ENCODE peak calls at places on chromosome 3, in nine cellular contexts. D is colonic mucosa, M is thyroid gland, W is hepatocyte, N is H9, U is astrocyte, V is sigmoid colon, Q is K562, O is body of pancreas. S is an unnamed sample.

GRCh38 chr3:66138336-66139234 is 82.2 kb upstream of the SLC25A26 start:
- DNase-seq in N (peak; percentile 79), Q (peak; percentile 6), M (peak; percentile 69), U (peak; percentile 48), D (peak; percentile 53), O (peak; percentile 65), W (peak; percentile 82), V (peak; percentile 69), S (no peak)

GRCh38 chr3:72147600-72147999 is 362.7 kb upstream of the PROK2 start:
- DNase-seq in V (no peak), M (no peak), N (no peak), Q (no peak), D (no peak), O (no peak), W (no peak), U (no peak), S (no peak)

GRCh38 chr3:55595420-55595819 is 108.3 kb upstream of the WNT5A start:
- DNase-seq in D (no peak), N (no peak), Q (no peak), W (peak; percentile 25), O (no peak), U (no peak), V (no peak), M (no peak), S (no peak)

GRCh38 chr3:159987291-159987711 is 1.3 kb upstream of the IL12A start:
- DNase-seq in V (no peak), N (no peak), M (no peak), W (no peak), D (no peak), U (peak; percentile 52), O (no peak), Q (no peak), S (no peak)

GRCh38 chr3:185940951-185941350 is 3.1 kb upstream of the TRA2B start:
- DNase-seq in M (no peak), N (no peak), V (no peak), U (no peak), Q (no peak), O (no peak), W (no peak), D (no peak), S (no peak)

GRCh38 chr3:68458646-68459045 is 473.7 kb downstream of the TAFA4 start:
- DNase-seq in Q (no peak), W (no peak), N (no peak), O (no peak), M (no peak), V (no peak), D (no peak), U (no peak), S (no peak)

GRCh38 chr3:99846472-99846871 is 28.8 kb downstream of the CMSS1 start:
- DNase-seq in W (no peak), D (no peak), O (peak; percentile 20), Q (no peak), N (no peak), U (peak; percentile 70), V (peak; percentile 79), M (no peak), S (no peak)

GRCh38 chr3:88321696-88322095 is 171.9 kb downstream of the C3orf38 start:
- DNase-seq in U (peak; percentile 5), Q (no peak), D (no peak), N (no peak), W (no peak), V (no peak), O (no peak), M (no peak), S (no peak)

GRCh38 chr3:111956995-111957736 is 21.7 kb upstream of the ABHD10 start:
- DNase-seq in W (no peak), V (no peak), Q (no peak), U (no peak), O (no peak), M (no peak), D (no peak), N (peak; percentile 32), S (no peak)

GRCh38 chr3:124759666-124760401 is 29.6 kb downstream of the UMPS start:
- DNase-seq in O (no peak), Q (no peak), W (peak; percentile 4), M (no peak), V (no peak), U (no peak), D (no peak), N (no peak), S (no peak)

GRCh38 chr3:72273615-72274014 is 488.7 kb upstream of the PROK2 start:
- DNase-seq in U (peak; percentile 96), Q (no peak), N (peak; percentile 60), M (no peak), W (peak; percentile 71), D (no peak), V (no peak), O (no peak), S (no peak)

GRCh38 chr3:177554900-177555759 is 357.8 kb upstream of the TBL1XR1 start:
- DNase-seq in V (no peak), D (peak; percentile 34), W (no peak), N (no peak), O (peak; percentile 20), U (peak; percentile 87), M (peak; percentile 56), Q (no peak), S (no peak)

GRCh38 chr3:8239718-8240698 is 261.6 kb upstream of the LMCD1 start:
- DNase-seq in W (peak; percentile 74), N (peak; percentile 32), O (peak; percentile 20), D (peak; percentile 25), U (peak; percentile 26), V (no peak), Q (peak; percentile 55), M (no peak), S (no peak)

GRCh38 chr3:129890125-129890524 is 3.4 kb downstream of the TMCC1 start:
- DNase-seq in N (no peak), D (peak; percentile 36), O (peak; percentile 44), Q (no peak), V (no peak), W (no peak), M (no peak), U (no peak), S (no peak)

GRCh38 chr3:190252080-190252479 is 70.2 kb downstream of the CLDN1 start:
- DNase-seq in O (no peak), Q (no peak), M (no peak), N (no peak), U (peak; percentile 17), W (peak; percentile 47), V (no peak), D (no peak), S (no peak)

GRCh38 chr3:50486219-50486888 is 17.1 kb downstream of the CACNA2D2 start:
- DNase-seq in W (no peak), V (no peak), Q (no peak), U (peak; percentile 9), M (no peak), O (no peak), N (no peak), D (no peak), S (no peak)

GRCh38 chr3:194117114-194117845 is 18.7 kb upstream of the HES1 start:
- DNase-seq in M (peak; percentile 69), Q (no peak), W (peak; percentile 54), V (no peak), D (peak; percentile 90), N (no peak), U (no peak), O (peak; percentile 84), S (no peak)

DNA sequence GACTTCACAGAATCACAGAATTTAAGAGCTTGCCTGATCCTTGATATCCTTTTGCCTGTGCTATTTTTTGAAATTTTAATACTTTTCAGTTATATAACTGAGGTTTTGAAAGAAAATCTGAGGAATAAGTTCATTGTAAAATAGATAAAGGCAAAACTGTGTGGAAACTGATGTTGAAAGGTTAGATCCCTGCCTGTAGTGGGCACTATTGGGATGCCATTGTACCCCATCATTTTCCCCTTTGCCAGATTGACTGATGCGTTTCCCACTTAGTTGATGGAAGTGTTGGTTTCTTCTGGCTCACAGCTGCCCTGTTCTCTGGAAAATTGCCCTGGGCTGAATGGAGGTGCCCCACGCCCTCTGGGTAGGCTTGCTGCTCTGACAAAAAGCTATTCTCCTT is 387.9 kb downstream of the RBMS3 start:
- DNase-seq in D (no peak), U (no peak), W (no peak), V (no peak), O (no peak), M (no peak), N (no peak), Q (no peak), S (no peak)
- TF ChIP-seq CTCF in D (no peak), U (no peak), W (no peak), V (no peak), O (no peak), M (no peak), N (peak; percentile 57), Q (no peak), S (no peak)

GRCh38 chr3:37694236-37694635 is 167.4 kb upstream of the CTDSPL start:
- DNase-seq in D (no peak), M (no peak), U (no peak), V (no peak), W (peak; percentile 40), N (peak; percentile 40), Q (no peak), O (no peak), S (no peak)
- H3K27me3 ChIP-seq in D (no peaks in the 10 kb centered on the region), M (no peaks in the 10 kb centered on the region), U (peaks cover 15% of the 10 kb centered on the region), V (no peaks in the 10 kb centered on the region), W (peaks cover 3% of the 10 kb centered on the region), N (no peaks in the 10 kb centered on the region), Q (peaks cover 26% of the 10 kb centered on the region), O (no peaks in the 10 kb centered on the region), S (no peaks in the 10 kb centered on the region)

DNA sequence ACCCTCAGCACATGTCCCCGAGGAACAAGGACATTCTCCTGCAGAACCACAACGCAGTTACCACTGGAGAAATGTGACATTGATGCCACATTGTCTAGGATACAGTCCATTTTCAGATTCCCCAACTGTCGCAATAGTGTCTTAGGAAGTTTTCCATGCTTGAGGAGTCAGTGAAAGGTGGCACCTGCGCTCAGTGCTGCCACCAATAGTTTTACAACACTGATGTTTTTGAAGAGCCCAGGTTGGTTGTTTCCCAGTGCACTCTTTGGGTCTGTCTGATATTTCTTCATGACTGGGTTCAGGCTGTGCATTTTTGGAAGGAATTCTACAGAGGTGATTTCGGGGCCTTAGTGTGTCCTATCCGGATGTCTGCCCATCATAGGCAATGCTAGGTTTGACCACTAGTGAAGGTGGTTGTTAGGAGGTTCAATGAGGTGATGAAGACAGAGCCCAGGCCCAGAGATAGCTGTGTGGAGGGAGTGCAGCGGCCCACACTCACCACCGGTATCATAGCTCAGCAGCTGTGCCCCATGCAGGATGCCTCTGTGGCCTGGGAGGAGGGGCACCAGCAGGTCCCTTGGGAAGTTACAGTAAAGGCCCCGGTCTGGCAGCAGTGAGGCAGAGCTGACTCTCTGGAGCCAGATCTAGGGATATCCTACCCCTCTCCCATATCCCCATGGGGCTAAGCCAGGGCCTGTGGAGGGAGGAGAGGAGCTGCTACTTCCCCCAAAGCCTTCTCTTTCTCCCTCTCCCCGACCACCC is 96.6 kb downstream of the DNAJB8 start:
- DNase-seq in Q (no peak), O (no peak), V (no peak), N (no peak), U (no peak), D (no peak), M (no peak), W (no peak), S (peak; percentile 25)
- TF ChIP-seq CTCF in Q (no peak), O (peak; percentile 8), V (no peak), N (peak; percentile 44), U (no peak), D (no peak), M (no peak), W (no peak), S (no peak)

DNA sequence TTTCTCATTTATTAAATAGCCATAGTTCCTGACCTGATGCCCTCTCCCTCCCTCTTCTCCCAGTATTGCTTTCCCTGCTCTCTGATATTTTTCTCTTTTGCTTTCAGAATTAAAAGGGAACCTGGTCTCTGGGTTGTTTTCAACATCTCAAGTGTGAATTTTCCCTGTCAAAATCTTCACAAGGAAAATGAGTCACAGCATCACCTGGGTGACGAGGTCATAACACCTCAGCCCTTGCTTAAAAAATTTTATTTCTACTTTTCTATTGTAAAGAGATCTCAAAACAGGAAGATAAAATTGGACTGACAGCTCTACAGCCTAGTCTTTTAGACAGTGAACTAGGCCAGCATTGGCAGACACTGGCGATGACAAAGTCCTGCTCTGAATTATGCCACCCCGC is 40.1 kb downstream of the GAP43 start:
- DNase-seq in M (no peak), V (no peak), N (no peak), Q (no peak), D (no peak), U (no peak), W (no peak), O (no peak), S (no peak)
- H3K27me3 ChIP-seq in M (no peaks in the 10 kb centered on the region), V (no peaks in the 10 kb centered on the region), N (no peaks in the 10 kb centered on the region), Q (no peaks in the 10 kb centered on the region), D (no peaks in the 10 kb centered on the region), U (no peaks in the 10 kb centered on the region), W (no peaks in the 10 kb centered on the region), O (no peaks in the 10 kb centered on the region), S (no peaks in the 10 kb centered on the region)

S was measured in lower lobe of right lung.